ENCODE peak calls at places on chromosomes 2 and 18, in ten cellular contexts. S, E, Y, L, F, J, I, H, Q and V are unnamed samples.

GRCh38 chr18:55251186-55251995 is 292.1 kb upstream of the CCDC68 start:
- DNase-seq in H (no peak), S (peak; percentile 56), Q (no peak), I (no peak), J (no peak), Y (no peak), F (no peak), L (peak; percentile 19), E (no peak), V (no peak)

GRCh38 chr18:57426187-57426586 is 9.0 kb upstream of the ONECUT2 start:
- DNase-seq in J (no peak), I (no peak), F (no peak), Y (no peak), L (no peak), Q (no peak), H (no peak), E (no peak), S (no peak), V (no peak)

GRCh38 chr2:98509542-98510321 is 65.1 kb downstream of the INPP4A start:
- DNase-seq in H (no peak), J (no peak), S (no peak), Y (no peak), F (no peak), E (no peak), I (no peak), L (no peak), Q (no peak), V (no peak)

GRCh38 chr18:55488473-55488872 is 99.5 kb downstream of the TCF4 start:
- DNase-seq in H (no peak), I (no peak), F (no peak), L (peak; percentile 69), J (no peak), S (no peak), Y (no peak), Q (no peak), E (no peak), V (no peak)

GRCh38 chr2:73087311-73087710 is 15.8 kb upstream of the SFXN5 start:
- DNase-seq in Q (no peak), E (no peak), Y (no peak), F (no peak), L (no peak), I (no peak), J (no peak), S (no peak), H (no peak), V (no peak)

GRCh38 chr2:26685943-26686839 is 6.3 kb upstream of the KCNK3 start:
- DNase-seq in J (no peak), E (no peak), S (no peak), Q (peak; percentile 31), L (peak; percentile 35), H (no peak), I (no peak), F (no peak), Y (no peak), V (peak; percentile 65)

GRCh38 chr2:162113771-162114168 is 38.3 kb downstream of the GCG start:
- DNase-seq in S (peak; percentile 80), Y (no peak), L (no peak), H (no peak), J (no peak), F (no peak), Q (no peak), E (peak; percentile 38), I (no peak), V (no peak)

GRCh38 chr2:226649871-226650660 is 149.6 kb downstream of the IRS1 start:
- DNase-seq in Q (peak; percentile 63), F (peak; percentile 2), E (peak; percentile 86), I (peak; percentile 43), Y (peak; percentile 47), J (peak; percentile 82), H (peak; percentile 12), L (peak; percentile 84), S (peak; percentile 99), V (peak; percentile 97)

GRCh38 chr2:9897796-9898195 is 53.7 kb upstream of the GRHL1 start:
- DNase-seq in E (no peak), J (no peak), L (no peak), F (no peak), H (no peak), I (no peak), S (peak; percentile 40), Q (no peak), Y (no peak), V (no peak)

GRCh38 chr18:21257383-21257782 is 15.4 kb downstream of the GREB1L start:
- DNase-seq in L (no peak), E (no peak), Y (no peak), H (no peak), F (no peak), J (peak; percentile 65), S (no peak), I (no peak), Q (no peak), V (no peak)

GRCh38 chr2:85272357-85272756 is 55.4 kb downstream of the TGOLN2 start:
- DNase-seq in H (no peak), J (no peak), L (no peak), E (no peak), F (no peak), Y (no peak), S (no peak), I (no peak), Q (no peak), V (no peak)

GRCh38 chr2:105797298-105797819 is 52.6 kb downstream of the NCK2 start:
- DNase-seq in J (no peak), Q (no peak), Y (no peak), E (no peak), F (no peak), S (peak; percentile 63), H (no peak), I (no peak), L (peak; percentile 42), V (no peak)

GRCh38 chr2:237883951-237884392 is 24.5 kb downstream of the RAMP1 start:
- DNase-seq in J (no peak), I (no peak), Q (no peak), E (no peak), L (no peak), F (no peak), S (no peak), H (no peak), Y (no peak), V (no peak)

GRCh38 chr2:128395640-128396499 is 77.2 kb upstream of the HS6ST1 start:
- DNase-seq in Q (no peak), I (no peak), F (no peak), J (no peak), Y (no peak), H (no peak), E (no peak), L (no peak), S (peak; percentile 46), V (peak; percentile 45)

GRCh38 chr18:31497711-31498449 is at the start of gene DSG2:
- DNase-seq in L (peak; percentile 88), H (peak; percentile 10), E (peak; percentile 77), J (peak; percentile 44), F (no peak), I (peak; percentile 3), S (peak; percentile 35), Y (peak; percentile 52), Q (peak; percentile 57), V (no peak)

GRCh38 chr2:217858519-217859466 is 144.0 kb downstream of the TNS1 start:
- DNase-seq in L (peak; percentile 74), S (peak; percentile 98), H (no peak), J (peak; percentile 45), I (no peak), Q (no peak), E (no peak), F (no peak), Y (no peak), V (peak; percentile 47)

GRCh38 chr18:48296581-48296980 is 112.6 kb downstream of the ZBTB7C start:
- DNase-seq in Q (no peak), J (no peak), E (no peak), S (no peak), F (no peak), I (no peak), L (no peak), H (no peak), Y (no peak), V (no peak)

GRCh38 chr2:65231121-65231520 is 3.5 kb downstream of the ACTR2 start:
- DNase-seq in S (peak; percentile 20), J (peak; percentile 40), F (no peak), L (no peak), H (no peak), Y (peak; percentile 69), Q (no peak), I (no peak), E (peak; percentile 53), V (no peak)

GRCh38 chr18:74219056-74219455 is 70.7 kb downstream of the TIMM21 start:
- DNase-seq in E (peak; percentile 7), Q (no peak), S (peak; percentile 41), Y (no peak), F (no peak), I (no peak), J (no peak), H (no peak), L (no peak), V (no peak)

GRCh38 chr2:8571792-8572499 is 109.9 kb upstream of the ID2 start:
- DNase-seq in I (no peak), L (peak; percentile 47), S (no peak), H (no peak), F (no peak), E (no peak), J (no peak), Y (no peak), Q (no peak), V (no peak)

GRCh38 chr2:38527338-38528007 is 75.3 kb downstream of the HNRNPLL start:
- DNase-seq in H (no peak), E (no peak), Y (no peak), I (no peak), F (no peak), L (no peak), Q (no peak), J (no peak), S (no peak), V (no peak)

GRCh38 chr2:161992526-161992925 is 81.5 kb downstream of the DPP4 start:
- DNase-seq in L (no peak), J (no peak), F (peak; percentile 53), S (peak; percentile 24), E (no peak), I (peak; percentile 45), Q (no peak), H (no peak), Y (no peak), V (no peak)

GRCh38 chr2:44093970-44094369 is 74.7 kb upstream of the PPM1B start:
- DNase-seq in J (no peak), Q (no peak), E (no peak), Y (no peak), L (no peak), H (no peak), I (no peak), F (no peak), S (no peak), V (no peak)

GRCh38 chr18:21513292-21513691 is 87.2 kb downstream of the ESCO1 start:
- DNase-seq in J (no peak), H (no peak), I (no peak), L (no peak), S (peak; percentile 7), E (no peak), Y (no peak), F (no peak), Q (no peak), V (no peak)

GRCh38 chr2:8849322-8849721 is 11.9 kb upstream of the KIDINS220 start:
- DNase-seq in I (no peak), E (no peak), S (peak; percentile 37), J (no peak), H (no peak), L (no peak), F (no peak), Y (no peak), Q (no peak), V (no peak)

GRCh38 chr2:229612395-229612971 is 101.9 kb downstream of the DNER start:
- DNase-seq in Y (no peak), I (no peak), Q (no peak), J (no peak), H (no peak), E (no peak), L (no peak), F (no peak), S (no peak), V (no peak)

GRCh38 chr2:121501070-121501469 is 29.6 kb upstream of the RNU4ATAC start:
- DNase-seq in I (no peak), H (no peak), L (no peak), J (no peak), S (peak; percentile 76), E (peak; percentile 20), Q (no peak), F (no peak), Y (no peak), V (no peak)